ENCODE peak calls at places on chromosomes 12 and 14, in eight cellular contexts. Y, O, R, H, X, V, F and J are unnamed samples.

GRCh38 chr12:70983692-70984091 is 63.2 kb upstream of the PTPRR start:
- DNase-seq in X (peak; percentile 65), O (no peak), H (no peak), F (peak; percentile 83), V (no peak), Y (no peak), R (no peak), J (peak; percentile 39)

GRCh38 chr12:21940972-21941521 is at the start of gene ABCC9:
- DNase-seq in R (peak; percentile 47), H (peak; percentile 25), O (no peak), X (peak; percentile 22), Y (no peak), F (peak; percentile 87), V (no peak), J (peak; percentile 0)

GRCh38 chr14:74739293-74740030 is 23.7 kb upstream of the YLPM1 start:
- DNase-seq in X (peak; percentile 14), R (no peak), O (no peak), F (no peak), H (no peak), Y (no peak), V (no peak), J (no peak)

GRCh38 chr12:25701290-25701689 is 148.2 kb upstream of the LMNTD1 start:
- DNase-seq in O (peak; percentile 62), X (peak; percentile 74), R (no peak), H (no peak), Y (no peak), F (no peak), V (peak; percentile 67), J (no peak)

GRCh38 chr12:122265433-122265832 is 861 bp downstream of the VPS33A start:
- DNase-seq in F (no peak), V (no peak), R (no peak), H (no peak), Y (no peak), X (no peak), O (no peak), J (no peak)

GRCh38 chr14:55438066-55438683 is 2.2 kb downstream of the TBPL2 start:
- DNase-seq in X (peak; percentile 38), O (peak; percentile 71), H (no peak), Y (no peak), F (peak; percentile 63), R (peak; percentile 50), V (peak; percentile 39), J (no peak)

GRCh38 chr12:52713960-52714886 is 10.9 kb upstream of the KRT77 start:
- DNase-seq in F (peak; percentile 91), H (no peak), O (no peak), Y (no peak), X (no peak), R (no peak), V (no peak), J (no peak)

GRCh38 chr14:52089208-52089607 is 20.3 kb upstream of the NID2 start:
- DNase-seq in O (no peak), Y (no peak), X (no peak), H (no peak), R (no peak), F (no peak), V (no peak), J (no peak)

GRCh38 chr14:99257673-99258221 is 14.2 kb downstream of the BCL11B start:
- DNase-seq in H (no peak), R (no peak), F (no peak), Y (no peak), X (no peak), V (no peak), O (no peak), J (no peak)

GRCh38 chr12:78651755-78652154 is 212.8 kb upstream of the SYT1 start:
- DNase-seq in H (no peak), V (no peak), F (peak; percentile 67), Y (no peak), R (no peak), X (peak; percentile 26), O (no peak), J (no peak)

GRCh38 chr12:52903285-52903854 is 1.5 kb downstream of the KRT8 start:
- DNase-seq in V (peak; percentile 38), F (peak; percentile 96), R (peak; percentile 81), O (peak; percentile 86), H (peak; percentile 46), X (peak; percentile 75), Y (no peak), J (no peak)

GRCh38 chr14:68295316-68295816 is 475.8 kb downstream of the RAD51B start:
- DNase-seq in F (peak; percentile 73), H (no peak), R (peak; percentile 72), V (no peak), O (no peak), X (no peak), Y (no peak), J (peak; percentile 83)

GRCh38 chr12:124917841-124918621 is 3.6 kb upstream of the UBC start:
- DNase-seq in V (no peak), O (no peak), H (no peak), X (no peak), F (peak; percentile 67), R (peak; percentile 9), Y (no peak), J (no peak)

GRCh38 chr14:77123381-77124344 is 17.9 kb downstream of the ZDHHC22 start:
- DNase-seq in V (no peak), Y (no peak), H (peak; percentile 74), F (peak; percentile 70), O (no peak), R (peak; percentile 67), X (no peak), J (no peak)

GRCh38 chr14:50725761-50726160 is 57.7 kb upstream of the SAV1 start:
- DNase-seq in V (no peak), O (no peak), Y (no peak), H (no peak), X (no peak), F (no peak), R (no peak), J (no peak)

GRCh38 chr12:124125472-124125871 is 152.5 kb downstream of the ZNF664 start:
- DNase-seq in H (no peak), X (peak; percentile 18), O (peak; percentile 10), R (no peak), Y (no peak), F (peak; percentile 35), V (no peak), J (no peak)

GRCh38 chr14:105151838-105152793 is 16.5 kb downstream of the JAG2 start:
- DNase-seq in X (no peak), Y (no peak), R (no peak), O (no peak), F (peak; percentile 38), V (no peak), H (no peak), J (no peak)
- H3K4me3 ChIP-seq in X (no peak overlapping the region), Y (no peak overlapping the region), R (no peak overlapping the region), O (no peak overlapping the region), F (no peak overlapping the region), V (no peak overlapping the region), H (no peak overlapping the region), J (no peak overlapping the region)

GRCh38 chr12:47408171-47408871 is 297.5 kb downstream of the RPAP3 start:
- DNase-seq in X (no peak), Y (no peak), R (no peak), V (no peak), O (no peak), H (no peak), F (peak; percentile 83), J (no peak)
- TF ChIP-seq CTCF in X (no peak), Y (peak; percentile 17), R (no peak), V (no peak), O (peak; percentile 18), H (no peak), F (peak; percentile 79), J (peak; percentile 50)

DNA sequence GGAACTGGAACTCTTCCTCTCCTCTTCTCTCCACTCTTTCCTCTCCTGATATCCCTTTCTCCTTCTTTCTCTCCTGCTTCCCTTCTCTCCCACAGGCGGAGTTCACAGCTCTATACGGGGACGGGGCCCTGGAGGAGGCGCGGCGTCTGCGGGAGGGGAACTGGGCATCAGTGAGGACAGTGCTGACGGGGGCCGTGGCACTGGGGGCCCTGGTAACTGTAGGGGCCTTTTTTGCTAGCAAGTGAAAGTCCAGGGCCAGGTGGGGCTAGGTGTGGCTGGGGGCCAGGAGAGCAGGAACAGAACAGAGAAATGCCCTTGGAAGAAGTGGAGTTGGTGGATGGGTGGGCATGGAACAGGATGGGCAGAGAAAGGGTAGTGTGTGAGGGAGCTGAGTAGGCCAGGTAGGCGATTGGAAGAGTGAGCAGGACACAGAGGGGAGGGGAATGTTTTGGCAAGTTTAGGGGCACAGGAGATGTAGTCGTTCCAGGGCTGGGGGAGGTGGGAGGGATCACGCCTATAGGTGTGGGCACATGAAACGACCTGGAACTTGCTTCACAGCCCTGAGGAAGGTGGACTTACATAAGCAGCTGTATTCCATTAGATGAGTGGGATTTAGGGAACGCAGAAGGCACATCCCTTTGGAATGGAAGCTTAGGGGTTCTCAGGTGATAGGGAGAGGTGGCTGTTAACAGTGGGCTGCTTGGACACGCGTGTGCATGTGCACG is 2.2 kb downstream of the BCL2L2 start:
- DNase-seq in H (no peak), V (no peak), X (no peak), R (no peak), Y (no peak), F (no peak), O (no peak), J (no peak)
- H3K4me3 ChIP-seq in H (no peak overlapping the region), V (no peak overlapping the region), X (peak overlapping the region; percentile 82), R (no peak overlapping the region), Y (peak overlapping the region; percentile 91), F (peak overlapping the region; percentile 97), O (peak overlapping the region; percentile 3), J (no peak overlapping the region)

DNA sequence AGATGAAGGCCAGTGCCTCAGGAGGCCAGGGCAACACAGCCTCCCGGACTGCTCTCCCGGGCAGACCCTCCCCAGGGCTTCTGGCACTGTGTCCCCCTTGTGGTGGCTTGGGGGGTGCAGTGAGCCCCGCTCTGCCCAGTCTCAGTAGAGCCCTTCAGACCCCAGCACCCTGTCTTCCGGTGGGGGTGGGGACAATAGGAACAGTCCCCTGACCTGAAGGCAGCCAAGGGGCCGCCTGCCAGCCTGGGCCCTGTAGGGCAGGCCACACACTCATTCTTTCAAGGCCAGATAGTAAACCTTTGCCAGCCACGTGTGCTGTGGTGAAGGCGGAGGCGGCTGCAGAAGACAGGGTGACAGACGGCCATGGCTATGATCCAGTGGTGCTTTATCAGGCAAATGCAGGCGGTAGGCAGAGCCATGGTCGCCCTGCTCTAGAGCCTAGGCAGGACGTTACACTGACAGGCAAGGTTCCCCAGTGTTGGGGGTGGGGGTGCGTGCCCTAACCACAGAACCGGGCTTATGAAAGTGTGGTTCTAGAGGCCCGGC is 15.0 kb downstream of the ZFYVE21 start:
- DNase-seq in O (no peak), H (no peak), X (peak; percentile 33), V (no peak), R (peak; percentile 94), Y (no peak), F (no peak), J (no peak)
- TF ChIP-seq CTCF in O (peak; percentile 12), H (no peak), X (no peak), V (no peak), R (no peak), Y (peak; percentile 12), F (peak; percentile 42), J (peak; percentile 24)